ENCODE peak calls at places on chromosome 18, in eight cellular contexts. One of them, this sample, is unnamed.

GRCh38 chr18:31156831-31157763 is 5.6 kb downstream of the DSC1 start:
- DNase-seq in EL: no peak
- DNase-seq in uterus: no peak
- DNase-seq in BE2C: no peak
- DNase-seq in foreskin fibroblast: no peak
- DNase-seq in HFFc6: no peak
- DNase-seq in NCI-H460: peak
- DNase-seq in GM23248: no peak
- DNase-seq in this sample: no peak

GRCh38 chr18:58896268-58896667 is 31.6 kb downstream of the ZNF532 start:
- DNase-seq in EL: no peak
- DNase-seq in uterus: no peak
- DNase-seq in BE2C: no peak
- DNase-seq in GM23248: no peak
- DNase-seq in foreskin fibroblast: no peak
- DNase-seq in HFFc6: no peak
- DNase-seq in NCI-H460: no peak
- DNase-seq in this sample: no peak

GRCh38 chr18:52426041-52426440 is 86.0 kb downstream of the DCC start:
- DNase-seq in NCI-H460: no peak
- DNase-seq in uterus: no peak
- DNase-seq in HFFc6: no peak
- DNase-seq in foreskin fibroblast: no peak
- DNase-seq in BE2C: no peak
- DNase-seq in GM23248: no peak
- DNase-seq in EL: no peak
- DNase-seq in this sample: no peak

GRCh38 chr18:23565916-23566547 is 20.3 kb downstream of the NPC1 start:
- DNase-seq in uterus: no peak
- DNase-seq in foreskin fibroblast: no peak
- DNase-seq in HFFc6: no peak
- DNase-seq in EL: no peak
- DNase-seq in BE2C: no peak
- DNase-seq in NCI-H460: no peak
- DNase-seq in GM23248: no peak
- DNase-seq in this sample: no peak

GRCh38 chr18:79914614-79915160 is 36.8 kb downstream of the SLC66A2 start:
- DNase-seq in NCI-H460: no peak
- DNase-seq in GM23248: no peak
- DNase-seq in BE2C: no peak
- DNase-seq in HFFc6: no peak
- DNase-seq in EL: no peak
- DNase-seq in uterus: peak
- DNase-seq in foreskin fibroblast: no peak
- DNase-seq in this sample: no peak

GRCh38 chr18:63553117-63553516 is 10.9 kb downstream of the SERPINB12 start:
- DNase-seq in foreskin fibroblast: peak
- DNase-seq in GM23248: peak
- DNase-seq in EL: peak
- DNase-seq in NCI-H460: no peak
- DNase-seq in BE2C: no peak
- DNase-seq in uterus: no peak
- DNase-seq in HFFc6: peak
- DNase-seq in this sample: peak

GRCh38 chr18:46622999-46623398 is 34.0 kb downstream of the LOXHD1 start:
- DNase-seq in BE2C: no peak
- DNase-seq in NCI-H460: peak
- DNase-seq in HFFc6: peak
- DNase-seq in EL: no peak
- DNase-seq in GM23248: peak
- DNase-seq in foreskin fibroblast: peak
- DNase-seq in uterus: no peak
- DNase-seq in this sample: no peak

GRCh38 chr18:54392621-54393023 is 34.9 kb downstream of the C18orf54 start:
- DNase-seq in NCI-H460: peak
- DNase-seq in HFFc6: peak
- DNase-seq in BE2C: no peak
- DNase-seq in EL: peak
- DNase-seq in GM23248: peak
- DNase-seq in foreskin fibroblast: peak
- DNase-seq in uterus: no peak
- DNase-seq in this sample: peak

GRCh38 chr18:69968073-69968472 is 20.4 kb upstream of the CD226 start:
- DNase-seq in BE2C: peak
- DNase-seq in uterus: no peak
- DNase-seq in foreskin fibroblast: no peak
- DNase-seq in GM23248: no peak
- DNase-seq in NCI-H460: no peak
- DNase-seq in EL: no peak
- DNase-seq in HFFc6: no peak
- DNase-seq in this sample: no peak

GRCh38 chr18:59087391-59087790 is 52.3 kb upstream of the SEC11C start:
- DNase-seq in foreskin fibroblast: no peak
- DNase-seq in NCI-H460: no peak
- DNase-seq in HFFc6: no peak
- DNase-seq in uterus: no peak
- DNase-seq in EL: no peak
- DNase-seq in BE2C: no peak
- DNase-seq in GM23248: no peak
- DNase-seq in this sample: no peak

GRCh38 chr18:76363451-76364120 is 131.5 kb downstream of the ZNF516 start:
- DNase-seq in BE2C: no peak
- DNase-seq in EL: peak
- DNase-seq in HFFc6: peak
- DNase-seq in uterus: no peak
- DNase-seq in foreskin fibroblast: peak
- DNase-seq in NCI-H460: no peak
- DNase-seq in GM23248: peak
- DNase-seq in this sample: no peak

GRCh38 chr18:13266208-13267100 is 47.9 kb downstream of the LDLRAD4 start:
- DNase-seq in NCI-H460: no peak
- DNase-seq in foreskin fibroblast: no peak
- DNase-seq in EL: no peak
- DNase-seq in uterus: peak
- DNase-seq in GM23248: peak
- DNase-seq in HFFc6: no peak
- DNase-seq in BE2C: no peak
- DNase-seq in this sample: no peak

GRCh38 chr18:35775887-35776286 is 194.3 kb downstream of the GALNT1 start:
- DNase-seq in BE2C: no peak
- DNase-seq in uterus: no peak
- DNase-seq in NCI-H460: peak
- DNase-seq in foreskin fibroblast: peak
- DNase-seq in HFFc6: no peak
- DNase-seq in GM23248: peak
- DNase-seq in EL: no peak
- DNase-seq in this sample: no peak

GRCh38 chr18:59159986-59160385 is 20.3 kb downstream of the SEC11C start:
- DNase-seq in GM23248: no peak
- DNase-seq in NCI-H460: no peak
- DNase-seq in EL: no peak
- DNase-seq in BE2C: no peak
- DNase-seq in uterus: no peak
- DNase-seq in foreskin fibroblast: no peak
- DNase-seq in HFFc6: no peak
- DNase-seq in this sample: no peak

GRCh38 chr18:78984941-78985784 is 5.5 kb downstream of the SALL3 start:
- DNase-seq in foreskin fibroblast: no peak
- DNase-seq in NCI-H460: no peak
- DNase-seq in HFFc6: no peak
- DNase-seq in EL: peak
- DNase-seq in GM23248: no peak
- DNase-seq in BE2C: no peak
- DNase-seq in uterus: no peak
- DNase-seq in this sample: no peak

GRCh38 chr18:57833441-57834101 is 30.5 kb upstream of the ATP8B1 start:
- DNase-seq in GM23248: peak
- DNase-seq in uterus: no peak
- DNase-seq in NCI-H460: no peak
- DNase-seq in EL: peak
- DNase-seq in HFFc6: no peak
- DNase-seq in foreskin fibroblast: no peak
- DNase-seq in BE2C: no peak
- DNase-seq in this sample: no peak

GRCh38 chr18:48896875-48897511 is 53.8 kb downstream of the SMAD7 start:
- DNase-seq in uterus: no peak
- DNase-seq in NCI-H460: no peak
- DNase-seq in BE2C: no peak
- DNase-seq in GM23248: peak
- DNase-seq in EL: peak
- DNase-seq in foreskin fibroblast: no peak
- DNase-seq in HFFc6: no peak
- DNase-seq in this sample: no peak

GRCh38 chr18:35494281-35494825 is 3.4 kb downstream of the INO80C start:
- DNase-seq in foreskin fibroblast: no peak
- DNase-seq in NCI-H460: no peak
- DNase-seq in uterus: no peak
- DNase-seq in GM23248: no peak
- DNase-seq in BE2C: no peak
- DNase-seq in HFFc6: no peak
- DNase-seq in EL: no peak
- DNase-seq in this sample: no peak

GRCh38 chr18:31741096-31741735 is 19.5 kb downstream of the SLC25A52 start:
- DNase-seq in BE2C: peak
- DNase-seq in EL: peak
- DNase-seq in GM23248: peak
- DNase-seq in NCI-H460: peak
- DNase-seq in foreskin fibroblast: no peak
- DNase-seq in HFFc6: peak
- DNase-seq in uterus: no peak
- DNase-seq in this sample: peak

GRCh38 chr18:35816003-35816402 is 156.5 kb upstream of the RMP24 start:
- DNase-seq in GM23248: no peak
- DNase-seq in NCI-H460: no peak
- DNase-seq in uterus: no peak
- DNase-seq in BE2C: no peak
- DNase-seq in foreskin fibroblast: no peak
- DNase-seq in EL: no peak
- DNase-seq in HFFc6: no peak
- DNase-seq in this sample: no peak

GRCh38 chr18:78100189-78100588 is 850.5 kb downstream of the GALR1 start:
- DNase-seq in BE2C: no peak
- DNase-seq in GM23248: no peak
- DNase-seq in uterus: no peak
- DNase-seq in HFFc6: no peak
- DNase-seq in EL: no peak
- DNase-seq in foreskin fibroblast: no peak
- DNase-seq in NCI-H460: no peak
- DNase-seq in this sample: no peak

GRCh38 chr18:6876646-6877045 is 147.1 kb downstream of the ARHGAP28 start:
- DNase-seq in HFFc6: no peak
- DNase-seq in GM23248: no peak
- DNase-seq in EL: peak
- DNase-seq in uterus: no peak
- DNase-seq in NCI-H460: no peak
- DNase-seq in BE2C: no peak
- DNase-seq in foreskin fibroblast: no peak
- DNase-seq in this sample: no peak

GRCh38 chr18:47113796-47114540 is 36.3 kb downstream of the HDHD2 start:
- DNase-seq in NCI-H460: no peak
- DNase-seq in uterus: no peak
- DNase-seq in EL: peak
- DNase-seq in BE2C: no peak
- DNase-seq in GM23248: peak
- DNase-seq in foreskin fibroblast: peak
- DNase-seq in HFFc6: peak
- DNase-seq in this sample: no peak

GRCh38 chr18:50559750-50560680 is at the start of gene MAPK4:
- DNase-seq in uterus: peak
- DNase-seq in EL: no peak
- DNase-seq in GM23248: peak
- DNase-seq in BE2C: no peak
- DNase-seq in HFFc6: no peak
- DNase-seq in foreskin fibroblast: peak
- DNase-seq in NCI-H460: peak
- DNase-seq in this sample: no peak

GRCh38 chr18:73235491-73235890 is 367.7 kb upstream of the NETO1 start:
- DNase-seq in NCI-H460: peak
- DNase-seq in BE2C: no peak
- DNase-seq in foreskin fibroblast: peak
- DNase-seq in GM23248: peak
- DNase-seq in EL: peak
- DNase-seq in uterus: no peak
- DNase-seq in HFFc6: peak
- DNase-seq in this sample: peak

GRCh38 chr18:48326901-48327675 is 82.1 kb downstream of the ZBTB7C start:
- DNase-seq in GM23248: peak
- DNase-seq in uterus: no peak
- DNase-seq in foreskin fibroblast: peak
- DNase-seq in BE2C: peak
- DNase-seq in EL: peak
- DNase-seq in NCI-H460: no peak
- DNase-seq in HFFc6: peak
- DNase-seq in this sample: no peak

GRCh38 chr18:51275712-51276473 is 78.4 kb upstream of the MEX3C start:
- DNase-seq in uterus: no peak
- DNase-seq in HFFc6: no peak
- DNase-seq in foreskin fibroblast: no peak
- DNase-seq in EL: peak
- DNase-seq in NCI-H460: no peak
- DNase-seq in GM23248: peak
- DNase-seq in BE2C: peak
- DNase-seq in this sample: no peak

This sample was measured in AG09319.